ENCODE peak calls at places on chromosomes 16 and 17, in six cellular contexts. R is HCEC 1CT, D is transverse colon, C is choroid plexus epithelial cell, P is HFFc6, E is T47D. Z is an unnamed sample.

GRCh38 chr17:2980904-2981246 is 82.5 kb downstream of the OR1D5 start:
- DNase-seq in R (no peak), E (no peak), C (no peak), D (no peak), P (no peak), Z (no peak)

GRCh38 chr16:69754469-69755310 is at the start of gene NOB1:
- DNase-seq in D (peak), P (peak), E (peak), R (peak), C (peak), Z (peak)

GRCh38 chr17:57354669-57355068 is 98.3 kb downstream of the MSI2 start:
- DNase-seq in P (no peak), C (no peak), E (no peak), D (no peak), R (no peak), Z (no peak)

GRCh38 chr17:49969794-49970389 is 902 bp downstream of the DLX4 start:
- DNase-seq in E (no peak), C (no peak), D (no peak), R (no peak), P (no peak), Z (no peak)

GRCh38 chr16:49399594-49400364 is 26.2 kb downstream of the C16orf78 start:
- DNase-seq in E (no peak), R (no peak), P (no peak), C (no peak), D (peak), Z (no peak)

GRCh38 chr16:50602531-50603205 is 54.5 kb downstream of the NKD1 start:
- DNase-seq in C (no peak), D (peak), R (no peak), E (peak), P (no peak), Z (no peak)

GRCh38 chr17:37742762-37743611 is 1.9 kb downstream of the HNF1B start:
- DNase-seq in P (no peak), D (peak), C (no peak), E (no peak), R (no peak), Z (no peak)

GRCh38 chr17:77251622-77252021 is 110.9 kb downstream of the SEC14L1 start:
- DNase-seq in D (no peak), P (no peak), C (no peak), E (no peak), R (no peak), Z (no peak)

GRCh38 chr17:3738562-3739295 is 15.0 kb downstream of the HASPIN start:
- DNase-seq in P (no peak), D (peak), C (no peak), E (peak), R (no peak), Z (no peak)

GRCh38 chr16:81752225-81752875 is 26.7 kb upstream of the PLCG2 start:
- DNase-seq in P (no peak), E (no peak), C (peak), D (peak), R (no peak), Z (no peak)

GRCh38 chr17:32783602-32784001 is 93.3 kb downstream of the MYO1D start:
- DNase-seq in C (peak), R (peak), P (peak), D (no peak), E (peak), Z (no peak)

GRCh38 chr16:87540072-87540976 is 47.5 kb upstream of the ZCCHC14 start:
- DNase-seq in E (no peak), D (no peak), C (peak), P (no peak), R (no peak), Z (no peak)

GRCh38 chr17:83148317-83149044 is 69.1 kb downstream of the METRNL start:
- DNase-seq in E (no peak), R (no peak), P (no peak), C (no peak), D (no peak), Z (no peak)

GRCh38 chr17:30599424-30600061 is 122.3 kb downstream of the GOSR1 start:
- DNase-seq in E (no peak), R (no peak), C (no peak), D (peak), P (no peak), Z (no peak)